ENCODE peak calls at places on chromosomes 1 and 21, in six cellular contexts. O, Q, H, E, V and M are unnamed samples.
A peak's percentile ranks its signal among the peaks of the same experiment; 100 is the strongest.

GRCh38 chr1:203477748-203478147 is 2.1 kb downstream of the PRELP start:
- DNase-seq in O (no peak), Q (no peak), H (no peak), E (no peak), V (no peak), M (no peak)

GRCh38 chr21:25329227-25329626 is 278.1 kb downstream of the MRPL39 start:
- DNase-seq in O (no peak), Q (no peak), H (no peak), E (no peak), V (no peak), M (no peak)

GRCh38 chr21:42666023-42666747 is 12.8 kb downstream of the PDE9A start:
- DNase-seq in O (no peak), Q (no peak), H (peak; percentile 45), E (no peak), V (no peak), M (no peak)

GRCh38 chr1:16129921-16130543 is 25.8 kb downstream of the EPHA2 start:
- DNase-seq in O (no peak), Q (no peak), H (no peak), E (no peak), V (no peak), M (no peak)

GRCh38 chr1:150931773-150932172 is 5.6 kb downstream of the SETDB1 start:
- DNase-seq in O (no peak), Q (no peak), H (peak; percentile 34), E (no peak), V (no peak), M (no peak)

GRCh38 chr21:42234464-42235241 is 15.7 kb downstream of the ABCG1 start:
- DNase-seq in O (peak; percentile 62), Q (no peak), H (peak; percentile 67), E (peak; percentile 4), V (no peak), M (peak; percentile 58)

GRCh38 chr1:228873714-228874113 is 138.4 kb downstream of the RHOU start:
- DNase-seq in O (no peak), Q (no peak), H (no peak), E (no peak), V (no peak), M (no peak)

GRCh38 chr1:233790662-233791371 is 113.7 kb upstream of the SLC35F3 start:
- DNase-seq in O (peak; percentile 29), Q (no peak), H (peak; percentile 77), E (peak; percentile 43), V (peak; percentile 30), M (peak; percentile 11)

GRCh38 chr21:46144464-46145070 is 10.8 kb downstream of the FTCD start:
- DNase-seq in O (no peak), Q (no peak), H (no peak), E (no peak), V (no peak), M (no peak)

GRCh38 chr1:208997726-208998312 is 585.7 kb upstream of the CAMK1G start:
- DNase-seq in O (no peak), Q (no peak), H (no peak), E (no peak), V (no peak), M (no peak)

GRCh38 chr1:36297062-36297461 is 9.1 kb upstream of the SH3D21 start:
- DNase-seq in O (no peak), Q (no peak), H (no peak), E (peak; percentile 58), V (no peak), M (no peak)

GRCh38 chr1:154819628-154820590 is 50.2 kb downstream of the KCNN3 start:
- DNase-seq in O (no peak), Q (no peak), H (peak; percentile 22), E (peak; percentile 13), V (no peak), M (no peak)

GRCh38 chr1:241473026-241473425 is 46.5 kb downstream of the FH start:
- DNase-seq in O (no peak), Q (no peak), H (no peak), E (no peak), V (no peak), M (no peak)

GRCh38 chr1:110433803-110434202 is 17.1 kb upstream of the PROK1 start:
- DNase-seq in O (no peak), Q (peak; percentile 38), H (peak; percentile 82), E (peak; percentile 58), V (no peak), M (no peak)

GRCh38 chr1:119186471-119186870 is 46.0 kb upstream of the WARS2 start:
- DNase-seq in O (no peak), Q (no peak), H (no peak), E (no peak), V (no peak), M (no peak)

GRCh38 chr21:34544032-34544496 is 32.1 kb upstream of the KCNE1 start:
- DNase-seq in O (no peak), Q (peak; percentile 61), H (peak; percentile 87), E (peak; percentile 88), V (no peak), M (no peak)

DNA sequence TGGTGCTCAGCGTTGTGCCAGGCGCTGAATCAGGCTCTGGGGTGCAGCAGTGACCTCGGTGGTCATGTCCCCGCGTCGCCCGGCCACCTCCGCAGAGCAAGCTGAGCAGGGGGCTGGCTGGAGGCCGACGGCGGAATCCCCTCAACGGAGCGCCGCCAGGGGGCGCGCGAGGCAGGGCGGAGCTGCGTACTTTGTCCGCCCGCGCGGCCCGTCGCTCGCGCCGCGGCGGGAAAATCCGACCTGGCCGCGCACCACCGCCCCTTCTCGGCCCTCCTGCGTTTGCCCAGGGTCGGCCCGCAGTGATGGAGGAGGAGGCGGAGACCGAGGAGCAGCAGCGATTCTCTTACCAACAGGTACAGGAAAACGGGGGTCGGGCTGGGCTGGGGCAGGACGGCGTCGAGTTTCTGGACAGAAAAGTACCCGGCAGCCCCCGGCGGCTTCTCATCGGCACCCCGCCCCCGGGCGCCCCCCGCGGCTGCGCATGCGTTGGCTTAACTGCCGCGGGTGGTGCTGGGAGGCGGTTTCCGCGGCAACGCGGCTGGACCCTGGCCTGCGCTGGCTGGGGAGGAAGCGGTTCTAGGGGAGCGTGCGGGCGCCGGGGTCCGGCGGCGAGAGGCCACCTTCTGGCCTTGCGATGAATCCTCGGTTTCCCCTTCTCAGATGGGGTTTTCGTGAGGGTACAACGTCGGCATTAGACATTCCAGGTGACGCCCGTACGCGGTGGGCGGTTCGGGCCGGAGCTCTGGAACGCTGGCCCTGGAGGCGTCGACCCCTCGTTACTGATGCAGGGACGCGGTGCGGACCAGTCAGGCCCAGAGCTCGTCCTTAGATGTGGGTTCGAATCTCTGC is at the start of gene CENPS:
- DNase-seq in O (peak; percentile 97), Q (peak; percentile 67), H (peak; percentile 97), E (peak; percentile 82), V (peak; percentile 51), M (peak; percentile 97)
- TF ChIP-seq POLR2A in O (no peak), Q (no peak), H (peak; percentile 81), E (peak; percentile 73), V (peak; percentile 74), M (peak; percentile 67)

DNA sequence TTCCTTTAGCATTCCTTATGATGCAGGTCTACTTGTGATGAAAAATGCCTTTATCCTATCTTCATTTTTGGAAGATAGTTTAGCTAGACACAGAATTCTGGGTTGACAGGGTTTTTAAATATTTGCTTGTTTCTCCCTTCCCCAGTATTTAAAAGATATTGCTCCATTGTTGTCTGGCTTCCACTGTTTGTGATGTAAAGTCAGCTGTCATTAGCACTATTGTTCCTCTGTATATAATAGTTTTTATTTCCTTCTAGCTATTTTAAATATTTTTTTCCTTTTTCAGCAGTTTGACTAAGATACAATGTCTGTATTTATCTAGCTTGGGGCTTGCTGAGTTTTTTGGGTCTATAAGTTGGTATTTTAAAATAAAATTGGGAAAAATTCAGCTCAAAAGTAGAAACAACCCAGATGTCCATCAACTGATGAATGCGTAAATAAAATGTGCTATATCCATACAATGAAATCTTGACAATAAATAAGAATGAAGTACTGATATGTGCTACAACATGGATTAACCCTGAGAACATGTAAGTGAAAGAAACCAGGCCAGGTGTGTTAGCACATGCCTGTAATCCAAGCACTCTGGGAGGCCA is 11.2 kb downstream of the IFT25 start:
- DNase-seq in O (no peak), Q (no peak), H (no peak), E (no peak), V (no peak), M (no peak)
- TF ChIP-seq POLR2AphosphoS5 in O (no peak), Q (no peak), H (no peak), E (no peak), V (no peak), M (no peak)

GRCh38 chr1:220879509-220880366 is 495 bp downstream of the HLX start:
- DNase-seq in O (peak; percentile 46), Q (no peak), H (peak; percentile 56), E (no peak), V (no peak), M (peak; percentile 49)
- TF ChIP-seq TAF1 in O (no peak), Q (no peak), H (no peak), E (no peak), V (no peak), M (no peak)

GRCh38 chr1:23958810-23959460 is 693 bp upstream of the PNRC2 start:
- DNase-seq in O (peak; percentile 62), Q (peak; percentile 39), H (peak; percentile 97), E (peak; percentile 92), V (peak; percentile 96), M (peak; percentile 65)
- TF ChIP-seq POLR2A in O (peak; percentile 84), Q (no peak), H (peak; percentile 70), E (no peak), V (peak; percentile 68), M (peak; percentile 77)